ENCODE peak calls at places on chromosomes 7 and 10, in five cellular contexts. L is NCI-H2029; D is neural progenitor cell; T is activated CD4-positive, alpha-beta T cell treated with anti-CD3 and anti-CD28 coated beads, Interleukin-2, amount 50 U/mL, for 1 hour; Q is OCI-LY7. K is an unnamed sample.

GRCh38 chr10:62384057-62384446 is 9.9 kb downstream of the ZNF365 start:
- DNase-seq in Q (no peak), D (no peak), T (peak; percentile 22), L (no peak), K (no peak)

GRCh38 chr10:1687606-1688005 is 49.7 kb downstream of the ADARB2 start:
- DNase-seq in L (no peak), Q (no peak), D (no peak), T (no peak), K (no peak)

GRCh38 chr10:13348216-13349017 is at the start of gene SEPHS1:
- DNase-seq in Q (peak; percentile 92), T (peak; percentile 73), L (peak; percentile 34), D (peak; percentile 81), K (peak; percentile 76)

GRCh38 chr10:49007128-49007527 is 67.5 kb upstream of the LRRC18 start:
- DNase-seq in Q (no peak), T (no peak), L (no peak), D (no peak), K (no peak)

GRCh38 chr7:102836206-102836938 is 76.4 kb upstream of the LRRC17 start:
- DNase-seq in D (no peak), T (no peak), L (no peak), Q (no peak), K (no peak)

GRCh38 chr10:27995311-27995710 is 3.6 kb downstream of the ODAD2 start:
- DNase-seq in D (peak; percentile 69), L (no peak), Q (no peak), T (no peak), K (no peak)

GRCh38 chr10:72515455-72515854 is 110.4 kb downstream of the MICU1 start:
- DNase-seq in T (no peak), Q (no peak), D (no peak), L (no peak), K (no peak)

GRCh38 chr7:47393406-47393805 is 188.5 kb downstream of the TNS3 start:
- DNase-seq in Q (no peak), L (no peak), D (no peak), T (no peak), K (no peak)

GRCh38 chr10:6224781-6225180 is 22.0 kb downstream of the PFKFB3 start:
- DNase-seq in L (no peak), Q (no peak), D (no peak), T (no peak), K (no peak)

GRCh38 chr10:122373108-122373507 is 1.4 kb upstream of the PLEKHA1 start:
- DNase-seq in D (no peak), Q (no peak), L (no peak), T (no peak), K (peak; percentile 20)

GRCh38 chr7:149495785-149496641 is 1.6 kb downstream of the ZNF746 start:
- DNase-seq in T (no peak), Q (no peak), L (peak; percentile 1), D (no peak), K (peak; percentile 23)

GRCh38 chr7:8261711-8262695 is at the start of gene ICA1:
- DNase-seq in L (peak; percentile 66), T (peak; percentile 5), Q (no peak), D (peak; percentile 91), K (peak; percentile 81)

GRCh38 chr7:100612730-100613446 is 548 bp downstream of the MOSPD3 start:
- DNase-seq in T (no peak), D (peak; percentile 62), L (no peak), Q (peak; percentile 58), K (peak; percentile 38)

GRCh38 chr7:1103009-1103788 is 15.3 kb downstream of the GPER1 start:
- DNase-seq in L (no peak), D (no peak), T (no peak), Q (no peak), K (no peak)

GRCh38 chr7:76424413-76425111 is at the start of gene ZP3:
- DNase-seq in D (no peak), L (no peak), Q (peak; percentile 7), T (no peak), K (no peak)

GRCh38 chr10:93071674-93072224 is 1.9 kb upstream of the CYP26A1 start:
- DNase-seq in D (peak; percentile 90), T (no peak), Q (no peak), L (no peak), K (peak; percentile 85)

GRCh38 chr7:12256025-12256570 is 45.0 kb downstream of the TMEM106B start:
- DNase-seq in D (no peak), T (no peak), Q (no peak), L (no peak), K (no peak)

GRCh38 chr7:69781412-69781846 is 183.2 kb downstream of the AUTS2 start:
- DNase-seq in D (no peak), L (no peak), Q (no peak), T (no peak), K (no peak)

GRCh38 chr10:130689743-130690626 is 553.8 kb downstream of the GLRX3 start:
- DNase-seq in L (no peak), D (no peak), Q (no peak), T (no peak), K (no peak)

GRCh38 chr7:2624293-2624881 is 7.4 kb upstream of the TTYH3 start:
- DNase-seq in Q (no peak), D (no peak), L (no peak), T (no peak), K (no peak)

GRCh38 chr10:97821308-97822038 is 28.2 kb upstream of the GOLGA7B start:
- DNase-seq in Q (no peak), D (peak; percentile 59), T (no peak), L (no peak), K (no peak)

GRCh38 chr10:84264611-84265141 is 19.8 kb downstream of the RGR start:
- DNase-seq in D (peak; percentile 84), Q (peak; percentile 66), L (no peak), T (peak; percentile 71), K (peak; percentile 78)

GRCh38 chr10:96511044-96511945 is 2.4 kb downstream of the TLL2 start:
- DNase-seq in T (no peak), Q (peak; percentile 58), L (no peak), D (peak; percentile 79), K (peak; percentile 55)

K was measured in nephron progenitor cell.